ENCODE peak calls at places on chromosomes 1 and 21, in nine cellular contexts. G is KBM-7; C is T-helper 22 cell; R is kidney epithelial cell; Z is left ventricle myocardium inferior; W is IMR-90; B is AG09319; S is NCI-H510A; X is activated CD4-positive, alpha-beta T cell treated with anti-CD3 and anti-CD28 coated beads, Interleukin-2, amount 10 ng/mL, durations not matched to agents 7 days and 5 days. J is an unnamed sample.

GRCh38 chr1:154418062-154418897 is 13.1 kb downstream of the IL6R start:
- DNase-seq in G (no peak), C (peak), R (peak), Z (no peak), W (no peak), B (no peak), S (peak), X (no peak), J (peak)

GRCh38 chr1:225651872-225652725 is 824 bp downstream of the ENAH start:
- DNase-seq in G (peak), C (no peak), R (no peak), Z (peak), W (no peak), B (no peak), S (no peak), X (no peak), J (no peak)

GRCh38 chr1:30725450-30726095 is 2.2 kb upstream of the MATN1 start:
- DNase-seq in G (no peak), C (no peak), R (no peak), Z (no peak), W (no peak), B (no peak), S (no peak), X (no peak), J (no peak)

GRCh38 chr1:202192770-202193613 is 607 bp upstream of the LGR6 start:
- DNase-seq in G (peak), C (peak), R (no peak), Z (peak), W (peak), B (no peak), S (no peak), X (peak), J (peak)

GRCh38 chr1:18556364-18556763 is 74.3 kb upstream of the PAX7 start:
- DNase-seq in G (peak), C (no peak), R (no peak), Z (no peak), W (peak), B (no peak), S (no peak), X (no peak), J (no peak)

GRCh38 chr1:167529829-167530474 is 11.6 kb upstream of the CD247 start:
- DNase-seq in G (no peak), C (no peak), R (no peak), Z (no peak), W (no peak), B (no peak), S (no peak), X (no peak), J (no peak)

GRCh38 chr1:159071970-159072582 is 4.5 kb downstream of the AIM2 start:
- DNase-seq in G (peak), C (no peak), R (peak), Z (no peak), W (peak), B (peak), S (no peak), X (no peak), J (no peak)

GRCh38 chr21:29701676-29702075 is 238.1 kb downstream of the GRIK1 start:
- DNase-seq in G (no peak), C (no peak), R (no peak), Z (no peak), W (no peak), B (no peak), S (no peak), X (no peak), J (no peak)

GRCh38 chr1:18109756-18110597 is 2.4 kb downstream of the IGSF21 start:
- DNase-seq in G (peak), C (no peak), R (no peak), Z (peak), W (no peak), B (no peak), S (peak), X (no peak), J (peak)

GRCh38 chr1:154866257-154866994 is 3.7 kb downstream of the KCNN3 start:
- DNase-seq in G (no peak), C (no peak), R (no peak), Z (no peak), W (peak), B (no peak), S (no peak), X (no peak), J (no peak)

GRCh38 chr1:198620951-198621824 is 17.7 kb upstream of the PTPRC start:
- DNase-seq in G (peak), C (peak), R (peak), Z (no peak), W (no peak), B (no peak), S (no peak), X (peak), J (no peak)

GRCh38 chr1:42140191-42140590 is 13.0 kb upstream of the GUCA2B start:
- DNase-seq in G (no peak), C (no peak), R (no peak), Z (no peak), W (no peak), B (no peak), S (no peak), X (no peak), J (no peak)

GRCh38 chr1:235586413-235586812 is 63.2 kb downstream of the GNG4 start:
- DNase-seq in G (no peak), C (no peak), R (no peak), Z (no peak), W (no peak), B (no peak), S (no peak), X (no peak), J (no peak)

GRCh38 chr1:40435471-40435870 is 14.8 kb upstream of the ZFP69B start:
- DNase-seq in G (no peak), C (no peak), R (no peak), Z (no peak), W (peak), B (no peak), S (no peak), X (no peak), J (no peak)

GRCh38 chr1:231663211-231663792 is 36.7 kb downstream of the DISC1 start:
- DNase-seq in G (peak), C (no peak), R (no peak), Z (no peak), W (peak), B (no peak), S (no peak), X (no peak), J (no peak)

GRCh38 chr1:171486048-171486519 is 754 bp downstream of the PRRC2C start:
- DNase-seq in G (peak), C (peak), R (peak), Z (no peak), W (peak), B (peak), S (peak), X (peak), J (peak)

GRCh38 chr1:116390195-116390594 is 17.2 kb downstream of the ATP1A1 start:
- DNase-seq in G (no peak), C (peak), R (no peak), Z (no peak), W (no peak), B (no peak), S (no peak), X (peak), J (no peak)

GRCh38 chr21:18840239-18840638 is 436.7 kb upstream of the TMPRSS15 start:
- DNase-seq in G (peak), C (no peak), R (no peak), Z (no peak), W (no peak), B (no peak), S (no peak), X (no peak), J (no peak)

GRCh38 chr1:248596615-248597014 is 885 bp downstream of the OR2T10 start:
- DNase-seq in G (no peak), C (no peak), R (no peak), Z (no peak), W (no peak), B (no peak), S (no peak), X (no peak), J (no peak)

GRCh38 chr1:181033128-181033798 is 520 bp upstream of the MR1 start:
- DNase-seq in G (peak), C (no peak), R (no peak), Z (no peak), W (peak), B (no peak), S (no peak), X (peak), J (no peak)

GRCh38 chr1:20100632-20101355 is 18.5 kb downstream of the PLA2G2D start:
- DNase-seq in G (peak), C (no peak), R (no peak), Z (no peak), W (peak), B (no peak), S (peak), X (peak), J (peak)

GRCh38 chr1:224959121-224959520 is 29.6 kb downstream of the DNAH14 start:
- DNase-seq in G (no peak), C (no peak), R (no peak), Z (no peak), W (no peak), B (no peak), S (no peak), X (no peak), J (no peak)

GRCh38 chr1:229751629-229752028 is 125.6 kb downstream of the URB2 start:
- DNase-seq in G (no peak), C (no peak), R (no peak), Z (no peak), W (no peak), B (no peak), S (no peak), X (no peak), J (no peak)

GRCh38 chr1:152029144-152029936 is 7.5 kb downstream of the S100A11 start:
- DNase-seq in G (no peak), C (no peak), R (no peak), Z (no peak), W (peak), B (no peak), S (no peak), X (no peak), J (no peak)

GRCh38 chr1:40630488-40631223 is 34.8 kb downstream of the RIMS3 start:
- DNase-seq in G (peak), C (no peak), R (no peak), Z (no peak), W (peak), B (no peak), S (peak), X (peak), J (peak)

GRCh38 chr1:21272540-21272939 is 17.7 kb downstream of the ECE1 start:
- DNase-seq in G (no peak), C (no peak), R (no peak), Z (no peak), W (no peak), B (no peak), S (no peak), X (no peak), J (no peak)

GRCh38 chr1:75136921-75137641 is 2.9 kb downstream of the LHX8 start:
- DNase-seq in G (no peak), C (no peak), R (peak), Z (no peak), W (no peak), B (peak), S (no peak), X (no peak), J (no peak)

GRCh38 chr1:245546875-245547274 is 392.1 kb downstream of the KIF26B start:
- DNase-seq in G (no peak), C (no peak), R (no peak), Z (no peak), W (no peak), B (no peak), S (no peak), X (no peak), J (no peak)

GRCh38 chr1:2091611-2092604 is 41.7 kb downstream of the PRKCZ start:
- DNase-seq in G (peak), C (no peak), R (no peak), Z (peak), W (no peak), B (no peak), S (no peak), X (peak), J (peak)

GRCh38 chr1:41282679-41283317 is 40.7 kb upstream of the SCMH1 start:
- DNase-seq in G (peak), C (no peak), R (no peak), Z (no peak), W (peak), B (no peak), S (no peak), X (peak), J (peak)

GRCh38 chr1:217614319-217614718 is 16.6 kb downstream of the GPATCH2 start:
- DNase-seq in G (no peak), C (no peak), R (no peak), Z (no peak), W (no peak), B (no peak), S (no peak), X (no peak), J (no peak)

GRCh38 chr1:97524211-97524610 is 396.6 kb downstream of the DPYD start:
- DNase-seq in G (no peak), C (no peak), R (no peak), Z (no peak), W (no peak), B (no peak), S (no peak), X (no peak), J (no peak)

GRCh38 chr1:41322835-41323234 is 38.4 kb upstream of the FOXO6 start:
- DNase-seq in G (peak), C (no peak), R (no peak), Z (peak), W (no peak), B (no peak), S (peak), X (no peak), J (peak)

GRCh38 chr1:12433323-12434053 is 184.5 kb downstream of the DHRS3 start:
- DNase-seq in G (peak), C (no peak), R (no peak), Z (peak), W (peak), B (no peak), S (no peak), X (no peak), J (peak)

GRCh38 chr1:93384656-93385055 is 38.9 kb downstream of the DR1 start:
- DNase-seq in G (no peak), C (no peak), R (no peak), Z (no peak), W (no peak), B (no peak), S (no peak), X (no peak), J (no peak)

GRCh38 chr21:38289697-38290096 is 32.9 kb downstream of the KCNJ15 start:
- DNase-seq in G (peak), C (no peak), R (peak), Z (no peak), W (peak), B (peak), S (no peak), X (no peak), J (no peak)

GRCh38 chr1:230822092-230822581 is 46.2 kb downstream of the C1orf198 start:
- DNase-seq in G (no peak), C (no peak), R (no peak), Z (peak), W (peak), B (peak), S (no peak), X (no peak), J (no peak)

J was measured in stomach.